ENCODE peak calls at places on chromosomes 16 and 17, in five cellular contexts. Q, J, U, I and M are unnamed samples. For H3K4me1, the result is how much of the 10 kb centered on the place peaks cover.

GRCh38 chr16:78002915-78003538 is 19.3 kb upstream of the CLEC3A start:
- DNase-seq in I (peak), Q (peak), U (peak), J (peak), M (peak)

GRCh38 chr17:64783556-64784352 is 121.6 kb upstream of the SMURF2 start:
- DNase-seq in J (no peak), I (no peak), Q (no peak), U (no peak), M (no peak)

GRCh38 chr17:22273308-22273707 is 581.0 kb downstream of the KCNJ18 start:
- DNase-seq in J (no peak), Q (no peak), I (no peak), U (no peak), M (no peak)

GRCh38 chr17:81858967-81859905 is 1.1 kb downstream of the P4HB start:
- DNase-seq in Q (no peak), J (no peak), U (no peak), I (peak), M (peak)

GRCh38 chr17:67095803-67096202 is 51.4 kb downstream of the CACNG1 start:
- DNase-seq in U (no peak), J (no peak), Q (no peak), I (peak), M (no peak)

GRCh38 chr16:46970089-46970488 is 3.4 kb downstream of the DNAJA2 start:
- DNase-seq in I (no peak), Q (peak), U (no peak), J (no peak), M (no peak)

GRCh38 chr16:86979061-86979460 is 338.1 kb downstream of the C16orf95 start:
- DNase-seq in Q (no peak), I (no peak), J (no peak), U (no peak), M (no peak)

GRCh38 chr17:75153854-75154194 is 488 bp downstream of the JPT1 start:
- DNase-seq in U (peak), I (peak), J (no peak), Q (no peak), M (peak)

GRCh38 chr16:75320435-75320834 is 69.0 kb upstream of the BCAR1 start:
- DNase-seq in Q (no peak), I (no peak), J (no peak), U (no peak), M (peak)

GRCh38 chr17:78934681-78935418 is 9.7 kb upstream of the TIMP2 start:
- DNase-seq in I (no peak), Q (no peak), U (no peak), J (no peak), M (peak)

GRCh38 chr16:54627616-54628015 is 303.0 kb upstream of the IRX5 start:
- DNase-seq in U (no peak), J (no peak), I (no peak), Q (no peak), M (no peak)

GRCh38 chr16:89318871-89319627 is 101.5 kb downstream of the ZNF778 start:
- DNase-seq in U (no peak), Q (no peak), J (no peak), I (no peak), M (no peak)
- H3K4me1 ChIP-seq in U (under half), Q (half or more), J (half or more), I (half or more), M (half or more)

GRCh38 chr16:57480127-57480753 is 6.1 kb downstream of the DOK4 start:
- DNase-seq in J (no peak), U (peak), I (peak), Q (peak), M (peak)

GRCh38 chr16:57478396-57479024 is 7.8 kb downstream of the DOK4 start:
- DNase-seq in J (no peak), I (no peak), Q (no peak), U (no peak), M (no peak)

GRCh38 chr16:57477531-57478202 is 8.6 kb downstream of the DOK4 start:
- DNase-seq in I (no peak), Q (no peak), J (no peak), U (no peak), M (no peak)

GRCh38 chr16:57479422-57480126 is 6.7 kb downstream of the DOK4 start:
- DNase-seq in J (no peak), Q (no peak), I (peak), U (peak), M (peak)

DNA sequence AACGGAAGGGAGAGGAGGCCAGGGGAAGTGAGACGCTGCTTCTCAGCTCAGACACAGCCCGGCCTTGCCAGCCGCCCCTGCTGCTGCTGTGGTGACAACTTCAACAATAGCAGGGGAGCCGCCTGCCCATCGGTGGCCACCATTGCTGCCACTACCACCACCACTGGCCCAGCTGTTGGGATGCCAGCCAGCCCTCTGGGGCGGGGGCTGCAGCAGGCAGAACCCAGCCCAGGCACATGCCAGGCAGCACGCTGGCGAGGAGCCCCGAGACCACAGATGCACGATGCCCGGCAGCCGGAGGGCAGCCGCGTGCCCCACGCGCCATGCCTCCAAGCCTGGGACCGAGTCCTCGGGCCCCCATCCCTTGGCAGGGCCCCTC is 7.3 kb downstream of the DOK4 start:
- DNase-seq in Q (no peak), I (no peak), U (no peak), J (no peak), M (peak)
- H3K4me3 ChIP-seq in Q (peak), I (peak), U (peak), J (no peak), M (peak)

DNA sequence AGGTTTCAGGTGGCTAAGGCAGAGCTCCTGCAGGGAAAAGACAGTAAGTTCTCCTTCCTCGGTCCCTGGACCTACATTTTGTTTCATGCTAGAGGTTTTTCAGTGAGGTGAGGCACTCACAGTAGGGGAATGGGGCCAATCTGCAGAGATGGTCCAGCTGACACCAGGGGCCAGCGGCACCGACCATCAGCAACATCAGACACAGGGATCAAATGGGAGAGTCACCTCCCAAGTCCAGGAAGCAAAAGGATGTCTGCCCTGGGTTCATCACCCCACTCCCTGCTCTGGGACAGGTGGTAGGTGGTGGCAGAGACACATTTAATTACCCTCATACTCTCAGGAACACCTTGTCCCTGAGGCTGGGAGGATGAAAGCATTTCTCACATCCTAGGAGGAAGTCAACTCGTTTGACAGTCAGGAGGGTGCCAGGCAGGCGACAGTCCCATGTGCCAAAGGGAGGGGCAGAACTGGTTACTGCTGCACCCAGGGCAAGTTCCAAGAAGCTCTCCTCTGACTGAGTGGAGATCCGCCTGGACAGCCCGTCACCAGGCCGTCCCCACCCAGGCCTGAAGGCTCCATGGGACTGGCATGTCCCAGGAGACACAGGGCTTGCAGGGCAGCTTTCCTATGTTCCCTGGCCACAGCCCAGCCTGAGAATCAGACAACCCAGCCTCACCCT is 19.2 kb downstream of the ATP6V0D1 start:
- DNase-seq in Q (no peak), I (no peak), J (no peak), U (peak), M (no peak)
- H3K4me1 ChIP-seq in Q (half or more), I (half or more), J (under half), U (under half), M (half or more)

GRCh38 chr16:15857779-15858560 is 1.1 kb upstream of the MYH11 start:
- DNase-seq in U (peak), J (no peak), I (peak), Q (peak), M (peak)

GRCh38 chr16:15855704-15856003 is 1.2 kb downstream of the MYH11 start:
- DNase-seq in I (no peak), U (no peak), Q (no peak), J (no peak), M (no peak)

GRCh38 chr16:15856217-15856616 is 611 bp downstream of the MYH11 start:
- DNase-seq in I (no peak), Q (no peak), J (no peak), U (no peak), M (no peak)

GRCh38 chr16:15858921-15859668 is 2.3 kb upstream of the MYH11 start:
- DNase-seq in U (no peak), Q (no peak), J (no peak), I (no peak), M (no peak)

DNA sequence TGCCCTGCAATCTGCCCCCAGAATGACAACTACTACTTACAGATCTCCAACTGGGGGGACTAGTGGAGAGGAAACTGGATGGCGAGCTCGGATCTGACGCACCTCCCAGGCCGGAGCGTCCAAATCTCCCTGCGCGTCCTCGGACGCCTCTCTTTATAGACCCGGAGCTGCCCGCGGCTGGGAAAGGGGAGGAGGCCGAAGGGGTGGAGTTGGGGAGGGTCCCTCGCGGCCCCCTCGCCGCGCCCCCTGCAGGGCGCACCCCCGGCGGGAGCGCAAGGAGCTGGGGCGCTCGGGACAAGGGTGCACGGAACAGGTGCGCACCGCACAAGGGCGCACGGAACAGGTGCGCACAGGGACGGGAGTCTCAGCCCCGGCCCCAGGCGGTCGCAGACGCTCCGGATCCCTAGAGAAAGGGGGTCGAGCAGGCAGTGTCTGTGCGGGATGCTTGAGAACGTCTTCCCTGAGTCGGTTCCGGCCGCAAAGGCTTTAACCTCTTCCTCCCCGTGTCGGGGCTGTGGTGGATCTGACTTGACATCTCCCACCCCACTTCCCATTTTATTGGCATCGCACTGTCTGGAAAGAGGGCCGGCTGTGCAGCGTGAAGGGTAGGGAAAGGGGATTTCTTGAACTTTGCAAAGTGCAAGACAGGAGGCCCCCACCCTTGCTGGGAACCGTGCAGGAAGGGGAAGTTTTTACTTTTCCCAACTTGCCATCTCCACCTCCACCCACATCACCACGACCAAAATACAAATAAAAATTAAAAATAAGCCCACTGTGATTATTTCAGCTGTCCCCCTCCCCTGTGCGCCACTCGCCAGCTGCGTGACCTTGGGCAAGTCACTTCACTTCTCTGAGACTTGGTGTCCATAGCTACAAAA is at the start of gene MYH11:
- DNase-seq in I (peak), Q (no peak), U (no peak), J (no peak), M (no peak)
- H3K4me3 ChIP-seq in I (peak), Q (peak), U (peak), J (no peak), M (peak)

GRCh38 chr16:73031155-73031866 is 16.6 kb downstream of the ZFHX3 start:
- DNase-seq in Q (no peak), J (no peak), I (peak), U (no peak), M (peak)
- H3K4me1 ChIP-seq in Q (half or more), J (under half), I (under half), U (half or more), M (under half)

DNA sequence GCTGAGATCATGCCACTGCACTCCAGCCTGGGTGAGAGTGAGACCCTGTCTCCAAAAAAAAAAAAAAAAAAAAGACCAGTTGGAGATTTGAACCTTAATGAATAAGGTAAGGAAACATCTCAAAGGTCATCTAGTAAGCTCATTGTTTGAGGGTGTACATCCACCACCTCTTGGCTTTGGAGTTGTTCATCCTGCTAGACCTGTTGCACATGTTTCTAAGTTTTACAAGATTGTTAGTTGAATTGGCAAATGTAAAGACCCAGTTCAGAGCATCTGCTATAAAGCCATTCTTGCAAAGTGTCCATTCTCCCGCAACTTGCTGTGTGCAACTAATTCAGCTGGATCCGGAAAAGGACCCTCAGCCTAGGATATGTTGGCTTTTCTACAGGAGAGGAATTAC is 1.5 kb downstream of the PSMD7 start:
- DNase-seq in U (no peak), J (no peak), Q (no peak), I (no peak), M (no peak)
- H3K4me3 ChIP-seq in U (peak), J (no peak), Q (peak), I (peak), M (peak)

GRCh38 chr17:43661699-43662431 is at the start of gene MEOX1:
- DNase-seq in Q (peak), J (no peak), U (no peak), I (no peak), M (peak)

GRCh38 chr17:43662432-43663141 is 865 bp upstream of the MEOX1 start:
- DNase-seq in U (no peak), I (no peak), J (peak), Q (no peak), M (no peak)

GRCh38 chr17:43665038-43665386 is 3.3 kb upstream of the MEOX1 start:
- DNase-seq in U (peak), I (no peak), J (no peak), Q (peak), M (no peak)

GRCh38 chr17:43664096-43664495 is 2.4 kb upstream of the MEOX1 start:
- DNase-seq in U (no peak), Q (no peak), I (no peak), J (no peak), M (no peak)

GRCh38 chr17:43663383-43663782 is 1.7 kb upstream of the MEOX1 start:
- DNase-seq in J (no peak), I (no peak), Q (no peak), U (no peak), M (no peak)
- H3K4me1 ChIP-seq in J (under half), I (under half), Q (under half), U (under half), M (under half)